ENCODE peak calls at places on chromosomes 11 and 22, in four cellular contexts. B, X, L and Q are unnamed samples.

GRCh38 chr11:69683764-69684333 is 8.7 kb upstream of the LTO1 start:
- DNase-seq in B (peak; percentile 81), X (peak; percentile 44), L (peak; percentile 80), Q (no peak)

GRCh38 chr11:21988477-21988876 is 204.4 kb upstream of the ANO5 start:
- DNase-seq in B (no peak), X (no peak), L (peak; percentile 1), Q (no peak)

GRCh38 chr11:19739872-19740271 is 27.2 kb downstream of the NAV2 start:
- DNase-seq in B (peak; percentile 66), X (no peak), L (peak; percentile 13), Q (no peak)

GRCh38 chr11:36362902-36363301 is 66.8 kb downstream of the PRR5L start:
- DNase-seq in B (no peak), X (no peak), L (no peak), Q (no peak)

GRCh38 chr11:94840209-94840608 is 72.1 kb downstream of the AMOTL1 start:
- DNase-seq in B (no peak), X (no peak), L (no peak), Q (no peak)

GRCh38 chr11:47186937-47187681 is 875 bp upstream of the PACSIN3 start:
- DNase-seq in B (peak; percentile 91), X (peak; percentile 41), L (peak; percentile 64), Q (no peak)

GRCh38 chr11:102626686-102627085 is 1.6 kb upstream of the MMP20 start:
- DNase-seq in B (no peak), X (no peak), L (no peak), Q (no peak)

GRCh38 chr11:108561535-108561991 is 32.0 kb downstream of the EXPH5 start:
- DNase-seq in B (no peak), X (no peak), L (no peak), Q (no peak)

GRCh38 chr11:2269601-2270321 is 627 bp downstream of the ASCL2 start:
- DNase-seq in B (peak; percentile 78), X (peak; percentile 57), L (no peak), Q (no peak)

GRCh38 chr11:118002010-118002540 is 15.9 kb downstream of the IL10RA start:
- DNase-seq in B (no peak), X (peak; percentile 62), L (no peak), Q (no peak)

GRCh38 chr22:32378703-32379272 is 21.1 kb downstream of the RFPL3 start:
- DNase-seq in B (peak; percentile 93), X (peak; percentile 72), L (peak; percentile 51), Q (no peak)

GRCh38 chr22:39291501-39291900 is 27.9 kb downstream of the RPL3 start:
- DNase-seq in B (no peak), X (no peak), L (no peak), Q (no peak)

GRCh38 chr22:42855726-42856125 is 1.3 kb downstream of the ARFGAP3 start:
- DNase-seq in B (no peak), X (no peak), L (no peak), Q (no peak)

GRCh38 chr11:111665779-111666178 is 63.5 kb downstream of the SIK2 start:
- DNase-seq in B (peak; percentile 72), X (peak; percentile 15), L (peak; percentile 44), Q (no peak)

GRCh38 chr11:45146072-45147016 is at the start of gene PRDM11:
- DNase-seq in B (peak; percentile 58), X (peak; percentile 85), L (no peak), Q (no peak)

GRCh38 chr22:33524511-33525270 is 395.6 kb downstream of the LARGE1 start:
- DNase-seq in B (peak; percentile 35), X (no peak), L (no peak), Q (no peak)

GRCh38 chr11:66172146-66172545 is 96.3 kb upstream of the RAB1B start:
- DNase-seq in B (no peak), X (no peak), L (no peak), Q (no peak)

GRCh38 chr11:65580756-65581155 is 4.9 kb downstream of the EHBP1L1 start:
- DNase-seq in B (no peak), X (no peak), L (no peak), Q (no peak)

GRCh38 chr11:115912484-115912945 is 408.3 kb upstream of the CADM1 start:
- DNase-seq in B (peak; percentile 62), X (no peak), L (no peak), Q (no peak)

GRCh38 chr22:42680648-42681047 is 31.5 kb upstream of the CYB5R3 start:
- DNase-seq in B (no peak), X (no peak), L (no peak), Q (no peak)

GRCh38 chr11:28922351-28922981 is 814.3 kb downstream of the METTL15 start:
- DNase-seq in B (peak; percentile 3), X (no peak), L (no peak), Q (no peak)

GRCh38 chr11:36306888-36307287 is 10.8 kb downstream of the PRR5L start:
- DNase-seq in B (peak; percentile 65), X (no peak), L (peak; percentile 36), Q (no peak)

GRCh38 chr11:86672007-86672621 is at the start of gene ME3:
- DNase-seq in B (peak; percentile 63), X (no peak), L (no peak), Q (no peak)

GRCh38 chr11:132898021-132898420 is 634.3 kb downstream of the OPCML start:
- DNase-seq in B (no peak), X (no peak), L (no peak), Q (no peak)

GRCh38 chr11:13324709-13325108 is 47.1 kb downstream of the BMAL1 start:
- DNase-seq in B (no peak), X (no peak), L (no peak), Q (no peak)

GRCh38 chr11:27423125-27423524 is 49.5 kb downstream of the LGR4 start:
- DNase-seq in B (peak; percentile 43), X (no peak), L (no peak), Q (no peak)

GRCh38 chr11:31817054-31817620 is 6.0 kb upstream of the PAX6 start:
- DNase-seq in B (peak; percentile 60), X (no peak), L (no peak), Q (no peak)

GRCh38 chr22:26367402-26368245 is 61.4 kb upstream of the ASPHD2 start:
- DNase-seq in B (peak; percentile 93), X (peak; percentile 64), L (peak; percentile 54), Q (no peak)

GRCh38 chr22:26362471-26362870 is 66.6 kb upstream of the ASPHD2 start:
- DNase-seq in B (no peak), X (no peak), L (no peak), Q (no peak)

GRCh38 chr22:26359156-26359555 is 69.9 kb upstream of the ASPHD2 start:
- DNase-seq in B (no peak), X (no peak), L (no peak), Q (no peak)

GRCh38 chr22:26360169-26360885 is 68.7 kb upstream of the ASPHD2 start:
- DNase-seq in B (peak; percentile 94), X (peak; percentile 66), L (peak; percentile 78), Q (peak; percentile 35)

DNA sequence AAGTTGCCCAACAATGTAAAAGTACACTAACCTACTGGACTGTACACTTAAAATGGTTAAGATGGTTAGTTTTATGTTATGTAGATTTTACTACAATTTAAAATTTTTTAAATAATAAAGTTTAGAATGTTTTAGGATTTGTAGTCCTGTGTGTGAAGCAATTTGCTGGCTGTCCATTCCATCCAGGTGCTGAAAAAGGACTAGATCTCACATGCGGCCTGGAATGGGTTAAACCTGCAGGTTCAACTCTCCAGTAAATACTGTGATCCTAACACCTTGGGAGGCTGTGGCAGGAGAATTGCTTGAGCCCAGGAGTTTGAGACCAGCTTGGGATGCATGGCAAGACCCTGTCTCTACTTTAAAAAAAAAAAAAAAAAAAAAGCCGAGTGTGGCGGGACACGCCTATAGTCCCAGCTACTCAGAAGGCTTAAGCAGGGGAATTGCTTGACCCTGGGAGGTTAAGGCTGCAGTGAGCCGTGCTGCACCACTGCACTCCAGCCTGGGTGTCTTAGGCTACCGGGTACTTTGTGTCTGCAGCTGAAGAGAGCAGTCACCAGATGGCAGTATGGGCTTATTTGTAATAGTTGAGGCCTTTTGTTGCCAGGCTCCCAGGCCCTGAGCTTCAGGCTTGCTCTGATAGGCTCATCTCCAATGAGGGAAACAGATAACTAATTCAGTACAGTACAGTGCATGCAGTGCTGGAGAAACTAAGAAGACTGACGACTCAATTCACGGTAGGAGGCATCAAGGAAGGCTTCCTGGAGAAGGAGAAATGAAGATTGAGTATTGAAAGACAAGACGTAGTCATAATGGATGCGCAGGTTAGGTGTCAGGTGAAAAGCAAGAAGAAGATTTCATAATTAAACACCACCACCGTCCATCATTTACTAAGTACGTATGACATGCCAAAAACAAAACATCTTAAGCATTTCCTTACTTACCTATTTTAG is 64.7 kb upstream of the ASPHD2 start:
- DNase-seq in B (peak; percentile 96), X (peak; percentile 38), L (peak; percentile 72), Q (peak; percentile 27)
- TF ChIP-seq REST in B (peak; percentile 58), X (no peak), L (no peak), Q (no peak)

GRCh38 chr11:100512475-100512874 is 174.6 kb upstream of the ARHGAP42 start:
- DNase-seq in B (no peak), X (no peak), L (no peak), Q (no peak)
- TF ChIP-seq CREB1 in B (no peak), X (no peak), L (no peak), Q (no peak)

DNA sequence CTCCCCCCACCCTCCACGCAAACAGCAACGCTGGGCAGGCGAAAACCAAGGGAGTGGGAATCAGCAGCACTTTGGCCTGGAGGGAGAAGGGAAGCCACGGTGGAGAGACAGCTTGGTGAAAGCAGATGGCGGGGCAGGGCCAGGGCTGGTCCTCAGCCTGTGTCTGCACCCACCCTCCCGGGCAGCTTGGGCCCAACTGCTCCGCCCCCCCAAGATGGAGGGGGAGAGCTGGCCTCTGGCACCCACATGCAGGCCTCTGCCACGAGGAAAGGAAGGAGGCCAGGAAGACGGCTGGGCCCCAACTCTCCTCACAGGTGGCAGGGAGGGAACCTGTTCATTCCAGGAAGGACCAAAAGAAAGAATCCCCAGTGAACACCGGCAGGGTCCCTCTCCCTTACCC is 17.9 kb downstream of the MAFF start:
- DNase-seq in B (no peak), X (no peak), L (no peak), Q (no peak)
- TF ChIP-seq REST in B (no peak), X (no peak), L (no peak), Q (no peak)

GRCh38 chr22:44351037-44351436 is 38.3 kb upstream of the SHISAL1 start:
- DNase-seq in B (no peak), X (no peak), L (no peak), Q (no peak)

GRCh38 chr22:44352378-44353062 is 39.8 kb upstream of the SHISAL1 start:
- DNase-seq in B (no peak), X (no peak), L (no peak), Q (no peak)

GRCh38 chr22:44353063-44353440 is 40.3 kb upstream of the SHISAL1 start:
- DNase-seq in B (no peak), X (no peak), L (no peak), Q (no peak)

GRCh38 chr22:44354288-44354687 is 41.5 kb upstream of the SHISAL1 start:
- DNase-seq in B (no peak), X (no peak), L (no peak), Q (no peak)

DNA sequence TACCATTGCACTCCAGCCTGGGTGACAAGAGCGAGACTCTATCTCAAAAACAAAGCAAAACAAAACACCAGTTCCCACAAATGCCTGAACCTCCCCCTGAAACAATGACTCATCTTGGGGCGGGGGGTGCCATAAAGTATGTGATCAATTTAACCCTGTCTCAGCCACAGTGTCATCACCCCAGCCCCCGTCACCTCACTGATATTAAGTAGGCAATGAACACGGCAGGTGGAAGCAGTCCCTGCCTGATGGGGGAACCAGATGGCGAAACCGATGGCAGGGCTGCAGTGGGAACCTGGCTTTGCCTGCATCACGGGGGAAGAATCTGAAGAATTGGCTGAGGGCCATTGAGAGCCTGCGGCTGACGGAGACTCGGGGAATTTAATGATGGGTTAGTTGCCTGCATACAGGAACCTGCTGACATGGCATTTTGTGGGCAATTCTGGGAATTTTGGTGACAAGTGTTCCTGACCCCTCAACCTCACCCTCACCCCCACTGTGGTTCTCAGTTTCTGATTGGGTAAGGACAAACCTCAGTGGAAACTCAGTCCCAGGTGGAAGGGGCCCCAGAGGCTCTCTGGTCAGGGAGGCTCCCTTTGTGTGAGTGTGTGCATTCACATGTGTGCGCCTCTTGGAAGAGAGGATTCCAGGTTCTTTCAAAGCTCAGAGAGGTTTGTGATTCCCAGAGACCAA is 39.1 kb upstream of the SHISAL1 start:
- DNase-seq in B (peak; percentile 70), X (no peak), L (no peak), Q (no peak)
- TF ChIP-seq CREB1 in B (no peak), X (no peak), L (no peak), Q (no peak)